ENCODE peak calls at places on chromosomes 13 and 19, in eight cellular contexts. N, P, D, E, K, M, V and R are unnamed samples.

GRCh38 chr13:32150794-32151193 is 119.2 kb downstream of the FRY start:
- DNase-seq in N (no peak), P (no peak), D (no peak), E (peak), K (no peak), M (no peak), V (no peak), R (no peak)

GRCh38 chr19:47713046-47714021 is at the start of gene EHD2:
- DNase-seq in N (no peak), P (peak), D (peak), E (peak), K (peak), M (no peak), V (no peak), R (peak)

GRCh38 chr13:74290324-74290773 is 156.1 kb upstream of the KLF12 start:
- DNase-seq in N (peak), P (peak), D (no peak), E (peak), K (no peak), M (peak), V (no peak), R (no peak)

GRCh38 chr13:21033224-21033855 is 28.0 kb downstream of the LATS2 start:
- DNase-seq in N (no peak), P (no peak), D (no peak), E (peak), K (no peak), M (no peak), V (no peak), R (no peak)

GRCh38 chr13:48586591-48587103 is 53.8 kb upstream of the RCBTB2 start:
- DNase-seq in N (no peak), P (no peak), D (no peak), E (no peak), K (no peak), M (peak), V (no peak), R (no peak)

GRCh38 chr19:639251-640155 is at the start of gene FGF22:
- DNase-seq in N (peak), P (peak), D (peak), E (peak), K (peak), M (peak), V (peak), R (peak)

GRCh38 chr19:39937792-39938191 is 3.4 kb upstream of the FCGBP start:
- DNase-seq in N (no peak), P (no peak), D (no peak), E (no peak), K (no peak), M (no peak), V (no peak), R (no peak)

GRCh38 chr19:5005096-5005495 is 36.2 kb downstream of the KDM4B start:
- DNase-seq in N (no peak), P (no peak), D (no peak), E (no peak), K (no peak), M (no peak), V (no peak), R (no peak)

GRCh38 chr19:18322318-18322758 is 538 bp downstream of the LSM4 start:
- DNase-seq in N (peak), P (peak), D (no peak), E (peak), K (peak), M (peak), V (no peak), R (no peak)